ENCODE peak calls at places on chromosomes 1 and 21, in six cellular contexts. One of them, this sample, is unnamed.

GRCh38 chr1:2300004-2300771 is 72.1 kb downstream of the SKI start:
- DNase-seq in DND-41: peak
- DNase-seq in stomach: peak
- DNase-seq in bronchial epithelial cell: no peak
- DNase-seq in AG10803: no peak
- DNase-seq in pancreas: peak
- DNase-seq in this sample: no peak

GRCh38 chr1:228099331-228099732 is 3.8 kb downstream of the C1orf35 start:
- DNase-seq in AG10803: no peak
- DNase-seq in bronchial epithelial cell: no peak
- DNase-seq in DND-41: no peak
- DNase-seq in pancreas: peak
- DNase-seq in stomach: no peak
- DNase-seq in this sample: no peak

GRCh38 chr1:39892611-39893595 is 8.8 kb downstream of the MYCL start:
- DNase-seq in AG10803: peak
- DNase-seq in bronchial epithelial cell: peak
- DNase-seq in DND-41: no peak
- DNase-seq in pancreas: no peak
- DNase-seq in stomach: peak
- DNase-seq in this sample: peak

GRCh38 chr1:119220980-119221379 is 80.5 kb upstream of the WARS2 start:
- DNase-seq in DND-41: no peak
- DNase-seq in pancreas: no peak
- DNase-seq in bronchial epithelial cell: no peak
- DNase-seq in AG10803: peak
- DNase-seq in stomach: no peak
- DNase-seq in this sample: no peak

GRCh38 chr1:208207388-208208131 is 36.6 kb downstream of the PLXNA2 start:
- DNase-seq in stomach: peak
- DNase-seq in bronchial epithelial cell: peak
- DNase-seq in DND-41: no peak
- DNase-seq in pancreas: peak
- DNase-seq in AG10803: peak
- DNase-seq in this sample: peak

GRCh38 chr1:95002657-95003432 is 69.9 kb downstream of the ALG14 start:
- DNase-seq in pancreas: no peak
- DNase-seq in stomach: no peak
- DNase-seq in DND-41: no peak
- DNase-seq in bronchial epithelial cell: no peak
- DNase-seq in AG10803: peak
- DNase-seq in this sample: no peak

GRCh38 chr1:208174736-208175507 is 69.3 kb downstream of the PLXNA2 start:
- DNase-seq in AG10803: peak
- DNase-seq in stomach: no peak
- DNase-seq in pancreas: no peak
- DNase-seq in DND-41: no peak
- DNase-seq in bronchial epithelial cell: no peak
- DNase-seq in this sample: no peak

GRCh38 chr1:112256413-112256812 is 139.6 kb upstream of the CTTNBP2NL start:
- DNase-seq in pancreas: no peak
- DNase-seq in stomach: no peak
- DNase-seq in AG10803: no peak
- DNase-seq in bronchial epithelial cell: no peak
- DNase-seq in DND-41: no peak
- DNase-seq in this sample: no peak

GRCh38 chr1:117570988-117571409 is 34.8 kb upstream of the TENT5C start:
- DNase-seq in AG10803: no peak
- DNase-seq in DND-41: no peak
- DNase-seq in pancreas: no peak
- DNase-seq in bronchial epithelial cell: peak
- DNase-seq in stomach: peak
- DNase-seq in this sample: peak

GRCh38 chr1:167803358-167804217 is 81.8 kb downstream of the MPZL1 start:
- DNase-seq in AG10803: peak
- DNase-seq in bronchial epithelial cell: peak
- DNase-seq in DND-41: peak
- DNase-seq in stomach: peak
- DNase-seq in pancreas: peak
- DNase-seq in this sample: peak

GRCh38 chr1:869499-870244 is 54.1 kb upstream of the SAMD11 start:
- DNase-seq in AG10803: peak
- DNase-seq in bronchial epithelial cell: peak
- DNase-seq in DND-41: peak
- DNase-seq in pancreas: peak
- DNase-seq in stomach: peak
- DNase-seq in this sample: peak

GRCh38 chr1:104125226-104125625 is 375.5 kb downstream of the AMY1C start:
- DNase-seq in bronchial epithelial cell: no peak
- DNase-seq in pancreas: no peak
- DNase-seq in AG10803: no peak
- DNase-seq in stomach: no peak
- DNase-seq in DND-41: no peak
- DNase-seq in this sample: no peak

GRCh38 chr1:40563266-40563665 is 31.8 kb downstream of the ZNF684 start:
- DNase-seq in AG10803: no peak
- DNase-seq in DND-41: no peak
- DNase-seq in pancreas: no peak
- DNase-seq in stomach: no peak
- DNase-seq in bronchial epithelial cell: no peak
- DNase-seq in this sample: no peak

GRCh38 chr1:170578356-170578755 is 46.4 kb downstream of the GORAB start:
- DNase-seq in bronchial epithelial cell: no peak
- DNase-seq in AG10803: no peak
- DNase-seq in DND-41: no peak
- DNase-seq in stomach: no peak
- DNase-seq in pancreas: no peak
- DNase-seq in this sample: no peak

GRCh38 chr1:8146257-8146855 is 120.2 kb upstream of the ERRFI1 start:
- DNase-seq in DND-41: no peak
- DNase-seq in AG10803: no peak
- DNase-seq in bronchial epithelial cell: no peak
- DNase-seq in pancreas: no peak
- DNase-seq in stomach: no peak
- DNase-seq in this sample: no peak

GRCh38 chr1:224450956-224451350 is 16.4 kb upstream of the WDR26 start:
- DNase-seq in bronchial epithelial cell: peak
- DNase-seq in DND-41: no peak
- DNase-seq in stomach: no peak
- DNase-seq in pancreas: no peak
- DNase-seq in AG10803: no peak
- DNase-seq in this sample: peak

GRCh38 chr1:19073311-19074186 is 117.1 kb upstream of the IFFO2 start:
- DNase-seq in DND-41: no peak
- DNase-seq in bronchial epithelial cell: peak
- DNase-seq in AG10803: peak
- DNase-seq in stomach: peak
- DNase-seq in pancreas: no peak
- DNase-seq in this sample: peak

GRCh38 chr21:39184050-39184980 is 1.1 kb upstream of the PSMG1 start:
- DNase-seq in bronchial epithelial cell: peak
- DNase-seq in DND-41: no peak
- DNase-seq in pancreas: no peak
- DNase-seq in stomach: no peak
- DNase-seq in AG10803: no peak
- DNase-seq in this sample: no peak

GRCh38 chr1:245154429-245155185 is at the start of gene KIF26B:
- DNase-seq in pancreas: no peak
- DNase-seq in AG10803: peak
- DNase-seq in bronchial epithelial cell: peak
- DNase-seq in DND-41: peak
- DNase-seq in stomach: no peak
- DNase-seq in this sample: peak

GRCh38 chr1:33692216-33693188 is 171.4 kb upstream of the HMGB4 start:
- DNase-seq in stomach: no peak
- DNase-seq in DND-41: no peak
- DNase-seq in pancreas: no peak
- DNase-seq in AG10803: no peak
- DNase-seq in bronchial epithelial cell: no peak
- DNase-seq in this sample: no peak

GRCh38 chr1:66333463-66334232 is 200.3 kb upstream of the SGIP1 start:
- DNase-seq in AG10803: no peak
- DNase-seq in bronchial epithelial cell: no peak
- DNase-seq in DND-41: no peak
- DNase-seq in stomach: no peak
- DNase-seq in pancreas: no peak
- DNase-seq in this sample: no peak

GRCh38 chr1:234667891-234668576 is 58.1 kb upstream of the IRF2BP2 start:
- DNase-seq in bronchial epithelial cell: no peak
- DNase-seq in stomach: no peak
- DNase-seq in AG10803: no peak
- DNase-seq in DND-41: no peak
- DNase-seq in pancreas: no peak
- DNase-seq in this sample: no peak

GRCh38 chr1:25232866-25233784 is 823 bp upstream of the SYF2 start:
- DNase-seq in pancreas: no peak
- DNase-seq in AG10803: peak
- DNase-seq in bronchial epithelial cell: peak
- DNase-seq in DND-41: peak
- DNase-seq in stomach: peak
- DNase-seq in this sample: peak

GRCh38 chr1:220804202-220804586 is 17.5 kb downstream of the MTARC1 start:
- DNase-seq in pancreas: no peak
- DNase-seq in bronchial epithelial cell: no peak
- DNase-seq in stomach: no peak
- DNase-seq in AG10803: no peak
- DNase-seq in DND-41: no peak
- DNase-seq in this sample: no peak

GRCh38 chr1:248730507-248731335 is 24.8 kb downstream of the LYPD8 start:
- DNase-seq in AG10803: peak
- DNase-seq in bronchial epithelial cell: no peak
- DNase-seq in pancreas: no peak
- DNase-seq in DND-41: no peak
- DNase-seq in stomach: no peak
- DNase-seq in this sample: no peak

GRCh38 chr1:55542901-55543504 is 327.8 kb upstream of the USP24 start:
- DNase-seq in DND-41: no peak
- DNase-seq in stomach: no peak
- DNase-seq in AG10803: peak
- DNase-seq in pancreas: no peak
- DNase-seq in bronchial epithelial cell: peak
- DNase-seq in this sample: no peak

GRCh38 chr1:16129316-16129715 is 26.6 kb downstream of the EPHA2 start:
- DNase-seq in stomach: no peak
- DNase-seq in bronchial epithelial cell: no peak
- DNase-seq in DND-41: no peak
- DNase-seq in AG10803: no peak
- DNase-seq in pancreas: peak
- DNase-seq in this sample: no peak

GRCh38 chr21:41786521-41786987 is 19.7 kb upstream of the RIPK4 start:
- DNase-seq in AG10803: peak
- DNase-seq in bronchial epithelial cell: peak
- DNase-seq in stomach: peak
- DNase-seq in DND-41: no peak
- DNase-seq in pancreas: no peak
- DNase-seq in this sample: peak

GRCh38 chr1:10727703-10728348 is 68.6 kb downstream of the CASZ1 start:
- DNase-seq in DND-41: no peak
- DNase-seq in stomach: peak
- DNase-seq in AG10803: no peak
- DNase-seq in bronchial epithelial cell: no peak
- DNase-seq in pancreas: peak
- DNase-seq in this sample: no peak

DNA sequence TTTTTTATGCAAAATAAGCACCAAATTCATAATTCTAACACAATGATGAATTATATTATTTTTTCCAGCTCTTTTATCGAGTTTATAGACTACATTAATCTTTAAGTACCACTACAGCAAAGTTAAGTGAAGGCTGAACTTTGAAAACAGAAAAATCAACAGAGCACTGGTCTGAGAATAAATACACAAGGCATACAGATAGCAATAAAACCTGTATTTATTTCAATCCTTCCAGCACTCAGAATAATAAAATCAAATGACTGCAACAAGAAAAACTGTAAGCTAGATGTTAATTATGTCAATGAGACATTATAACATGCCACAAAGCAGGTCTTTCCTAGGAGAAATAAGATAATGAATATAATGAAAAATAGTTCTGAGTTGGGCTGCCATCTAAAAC is 24.5 kb downstream of the NUCKS1 start:
- DNase-seq in DND-41: no peak
- DNase-seq in bronchial epithelial cell: no peak
- DNase-seq in pancreas: no peak
- DNase-seq in AG10803: no peak
- DNase-seq in stomach: no peak
- DNase-seq in this sample: no peak
- TF ChIP-seq CTCF in DND-41: no peak
- TF ChIP-seq CTCF in bronchial epithelial cell: no peak
- TF ChIP-seq CTCF in pancreas: no peak
- TF ChIP-seq CTCF in AG10803: no peak
- TF ChIP-seq CTCF in stomach: no peak
- TF ChIP-seq CTCF in this sample: no peak

DNA sequence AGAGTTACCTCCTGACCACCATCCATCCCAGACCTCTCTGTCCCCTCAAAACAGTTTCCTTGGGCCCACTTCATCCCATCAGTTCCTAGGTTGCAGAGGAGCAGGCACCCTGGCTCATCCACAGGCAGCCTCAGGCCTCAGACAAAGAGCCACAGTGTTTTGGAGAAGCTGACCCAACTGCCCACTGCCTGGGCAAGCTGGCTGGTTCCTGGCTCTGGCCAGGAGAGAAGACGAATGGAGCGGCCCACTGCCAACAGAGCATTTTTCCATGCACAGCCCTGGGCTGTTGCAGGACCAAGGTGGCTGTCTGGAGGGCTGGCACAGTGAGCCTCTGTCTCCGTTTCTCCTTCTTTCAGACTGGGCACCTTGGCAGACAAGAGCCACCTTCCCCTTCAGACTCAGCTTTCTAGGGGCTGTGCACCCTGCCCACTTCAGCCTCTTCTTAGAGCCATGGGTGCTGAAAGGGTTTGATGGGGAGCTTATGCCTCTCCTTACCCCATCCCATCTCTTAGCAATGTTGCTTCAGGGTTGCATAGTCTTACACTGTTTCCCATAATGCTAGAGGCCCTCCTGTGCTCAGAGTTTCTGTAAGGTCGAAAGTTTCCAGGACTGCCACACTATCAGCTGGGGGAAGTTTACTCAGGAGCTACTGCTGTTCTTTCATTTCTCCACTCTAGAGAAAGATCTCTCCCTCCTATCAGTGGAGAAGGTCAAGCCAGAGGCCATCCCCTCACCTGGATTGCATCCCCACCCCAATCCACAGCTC is 982 bp downstream of the FMOD start:
- DNase-seq in stomach: no peak
- DNase-seq in bronchial epithelial cell: no peak
- DNase-seq in AG10803: no peak
- DNase-seq in DND-41: no peak
- DNase-seq in pancreas: no peak
- DNase-seq in this sample: no peak
- TF ChIP-seq CTCF in stomach: no peak
- TF ChIP-seq CTCF in bronchial epithelial cell: no peak
- TF ChIP-seq CTCF in AG10803: no peak
- TF ChIP-seq CTCF in DND-41: no peak
- TF ChIP-seq CTCF in pancreas: no peak
- TF ChIP-seq CTCF in this sample: no peak

GRCh38 chr21:45926281-45926680 is 55.3 kb upstream of the COL6A1 start:
- DNase-seq in AG10803: peak
- DNase-seq in pancreas: no peak
- DNase-seq in bronchial epithelial cell: no peak
- DNase-seq in stomach: no peak
- DNase-seq in DND-41: no peak
- DNase-seq in this sample: no peak
- TF ChIP-seq CTCF in AG10803: peak
- TF ChIP-seq CTCF in pancreas: no peak
- TF ChIP-seq CTCF in bronchial epithelial cell: no peak
- TF ChIP-seq CTCF in stomach: no peak
- TF ChIP-seq CTCF in DND-41: peak
- TF ChIP-seq CTCF in this sample: no peak

GRCh38 chr1:89615676-89616598 is 17.0 kb upstream of the LRRC8C start:
- DNase-seq in DND-41: peak
- DNase-seq in AG10803: no peak
- DNase-seq in bronchial epithelial cell: peak
- DNase-seq in stomach: peak
- DNase-seq in pancreas: no peak
- DNase-seq in this sample: peak
- TF ChIP-seq CTCF in DND-41: peak
- TF ChIP-seq CTCF in AG10803: peak
- TF ChIP-seq CTCF in bronchial epithelial cell: peak
- TF ChIP-seq CTCF in stomach: peak
- TF ChIP-seq CTCF in pancreas: peak
- TF ChIP-seq CTCF in this sample: peak